ENCODE peak calls at places on chromosomes 16 and 17, in six cellular contexts. J is A549, F is cardiac fibroblast, N is WTC11, T is Calu3, O is upper lobe of right lung. E is an unnamed sample.

GRCh38 chr16:21233521-21234150 is at the start of gene ANKS4B:
- DNase-seq in F (no peak), O (no peak), N (no peak), T (peak), J (peak), E (no peak)

GRCh38 chr17:75778861-75779249 is 5.8 kb upstream of the UNK start:
- DNase-seq in T (peak), J (peak), O (no peak), N (peak), F (no peak), E (no peak)

GRCh38 chr16:2779151-2779920 is 2.3 kb upstream of the ELOB start:
- DNase-seq in N (no peak), F (no peak), T (no peak), J (no peak), O (peak), E (no peak)

GRCh38 chr17:41734949-41735313 is 488 bp upstream of the HAP1 start:
- DNase-seq in N (peak), O (no peak), J (no peak), F (no peak), T (no peak), E (no peak)

GRCh38 chr16:87047221-87048037 is 269.8 kb downstream of the C16orf95 start:
- DNase-seq in F (no peak), O (no peak), T (no peak), N (no peak), J (no peak), E (no peak)

GRCh38 chr16:6153901-6154300 is 1056.3 kb upstream of the EEF2KMT start:
- DNase-seq in N (no peak), O (no peak), J (no peak), F (no peak), T (no peak), E (peak)

GRCh38 chr16:80300876-80301275 is 239.9 kb upstream of the DYNLRB2 start:
- DNase-seq in F (peak), N (no peak), T (no peak), J (no peak), O (no peak), E (peak)

GRCh38 chr17:9470171-9470570 is 105.4 kb downstream of the STX8 start:
- DNase-seq in F (peak), N (no peak), J (no peak), T (no peak), O (no peak), E (no peak)

GRCh38 chr16:66714659-66715307 is 18.2 kb upstream of the CMTM4 start:
- DNase-seq in T (no peak), F (no peak), N (no peak), O (no peak), J (no peak), E (no peak)

GRCh38 chr16:66538910-66539309 is 11.0 kb downstream of the TK2 start:
- DNase-seq in N (no peak), J (no peak), F (no peak), O (no peak), T (no peak), E (no peak)

GRCh38 chr17:75353176-75353575 is 52.3 kb downstream of the GRB2 start:
- DNase-seq in T (no peak), F (no peak), O (no peak), J (no peak), N (no peak), E (no peak)

GRCh38 chr16:88922114-88922825 is 54.7 kb downstream of the CBFA2T3 start:
- DNase-seq in J (peak), T (peak), F (peak), N (peak), O (peak), E (peak)

GRCh38 chr17:36593651-36594316 is 2.1 kb downstream of the DHRS11 start:
- DNase-seq in T (no peak), N (no peak), F (no peak), O (peak), J (no peak), E (no peak)

GRCh38 chr17:29111816-29112499 is 68.2 kb downstream of the MYO18A start:
- DNase-seq in T (peak), F (peak), O (peak), N (peak), J (peak), E (peak)

GRCh38 chr16:84183911-84184310 is 2.9 kb downstream of the TAF1C start:
- DNase-seq in J (peak), T (no peak), F (peak), N (no peak), O (no peak), E (no peak)

GRCh38 chr17:80649672-80650338 is 105.2 kb downstream of the RPTOR start:
- DNase-seq in T (peak), O (no peak), J (peak), N (peak), F (peak), E (peak)

DNA sequence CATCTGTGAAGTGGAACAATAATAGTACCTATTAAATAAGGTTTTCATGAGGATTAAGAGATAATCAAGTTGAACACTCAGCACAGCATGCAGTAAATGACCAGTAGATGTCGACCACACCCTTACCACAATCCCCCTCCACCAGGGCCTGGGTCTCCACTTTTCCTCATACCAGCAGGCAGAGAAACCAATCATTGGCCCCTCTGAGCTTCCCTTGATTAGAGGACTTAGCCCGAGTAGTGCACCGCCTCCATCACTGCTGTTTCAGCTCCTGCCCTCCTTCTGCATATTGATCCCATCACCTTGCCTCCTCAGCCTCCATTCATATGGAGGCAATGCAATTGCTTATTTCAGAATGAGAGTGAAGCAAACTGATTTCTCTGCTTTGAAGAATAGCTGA is 96.5 kb upstream of the CDH11 start:
- DNase-seq in F (no peak), N (no peak), J (no peak), T (no peak), O (no peak), E (no peak)
- TF ChIP-seq CTCF in F (no peak), N (no peak), J (no peak), T (no peak), O (no peak), E (no peak)

GRCh38 chr16:74184839-74185238 is 111.8 kb upstream of the PSMD7 start:
- DNase-seq in O (no peak), J (no peak), T (no peak), F (no peak), N (no peak), E (no peak)
- TF ChIP-seq CTCF in O (no peak), J (no peak), T (no peak), F (no peak), N (no peak), E (no peak)

GRCh38 chr16:55323637-55324490 is at the start of gene IRX6:
- DNase-seq in J (peak), F (no peak), T (no peak), O (peak), N (peak), E (no peak)
- TF ChIP-seq CTCF in J (peak), F (peak), T (no peak), O (peak), N (peak), E (peak)

DNA sequence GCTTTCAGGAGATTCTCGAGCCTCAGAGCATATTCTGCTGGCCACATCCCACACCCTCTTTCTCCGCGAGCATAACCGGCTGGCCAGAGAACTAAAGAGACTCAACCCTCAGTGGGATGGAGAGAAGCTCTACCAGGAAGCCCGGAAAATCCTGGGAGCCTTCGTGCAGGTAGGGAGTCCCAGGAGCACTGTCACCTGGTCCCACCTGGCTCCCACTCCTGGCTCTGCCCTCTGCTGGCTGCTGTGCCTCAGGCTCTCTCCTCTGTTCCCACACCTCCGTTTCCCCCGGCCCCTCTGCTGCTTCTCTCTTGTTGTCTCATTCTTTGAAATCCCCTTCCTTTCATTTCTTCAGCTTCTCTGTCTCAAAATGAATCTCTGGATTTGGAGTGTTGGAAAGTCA is 16.4 kb downstream of the LPO start:
- DNase-seq in F (no peak), T (peak), N (peak), J (no peak), O (no peak), E (no peak)
- TF ChIP-seq CTCF in F (no peak), T (no peak), N (no peak), J (peak), O (peak), E (peak)

DNA sequence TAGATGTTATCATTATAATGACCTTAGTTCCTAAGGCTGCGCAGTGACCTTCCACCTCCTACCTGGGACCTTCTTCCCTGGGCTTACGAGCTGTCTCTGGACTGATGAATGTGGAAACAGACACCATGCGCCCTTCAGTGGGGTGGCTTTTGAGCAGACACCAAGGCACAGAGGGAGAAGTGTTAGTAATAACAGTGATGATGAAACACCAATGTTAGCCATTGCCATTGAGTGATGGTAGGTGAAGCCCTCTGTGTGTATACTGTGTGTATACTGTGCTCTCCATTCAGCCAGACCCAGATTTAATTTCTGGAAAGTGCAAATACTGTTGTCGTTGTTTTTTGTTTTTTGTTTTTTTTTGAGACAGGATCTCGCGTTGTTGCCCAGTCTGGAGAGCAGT is 44.5 kb downstream of the CLEC16A start:
- DNase-seq in T (no peak), O (no peak), F (no peak), J (no peak), N (no peak), E (no peak)
- TF ChIP-seq CTCF in T (no peak), O (no peak), F (no peak), J (no peak), N (peak), E (no peak)

GRCh38 chr17:77741109-77741508 is 217.4 kb upstream of the TNRC6C start:
- DNase-seq in F (no peak), J (peak), T (no peak), O (peak), N (peak), E (no peak)
- TF ChIP-seq CTCF in F (peak), J (peak), T (no peak), O (peak), N (peak), E (peak)

GRCh38 chr17:65093930-65094329 is 37.4 kb upstream of the GNA13 start:
- DNase-seq in J (peak), F (no peak), T (no peak), N (no peak), O (no peak), E (no peak)
- TF ChIP-seq CTCF in J (no peak), F (no peak), T (no peak), N (no peak), O (no peak), E (peak)

GRCh38 chr16:82368041-82368440 is 198.0 kb upstream of the MPHOSPH6 start:
- DNase-seq in F (peak), J (peak), T (peak), N (peak), O (no peak), E (peak)
- TF ChIP-seq CTCF in F (peak), J (no peak), T (no peak), N (no peak), O (peak), E (peak)

GRCh38 chr16:14202697-14203096 is 131.6 kb downstream of the MRTFB start:
- DNase-seq in J (peak), F (peak), T (no peak), N (no peak), O (no peak), E (no peak)
- TF ChIP-seq CTCF in J (no peak), F (peak), T (peak), N (no peak), O (peak), E (peak)

GRCh38 chr17:27600471-27600870 is 30.5 kb upstream of the LGALS9 start:
- DNase-seq in N (no peak), O (no peak), T (no peak), J (no peak), F (no peak), E (no peak)

GRCh38 chr17:27603446-27603820 is 27.6 kb upstream of the LGALS9 start:
- DNase-seq in T (no peak), O (no peak), J (no peak), F (no peak), N (no peak), E (no peak)

GRCh38 chr17:27601069-27601974 is 29.7 kb upstream of the LGALS9 start:
- DNase-seq in N (peak), F (peak), T (peak), O (no peak), J (peak), E (peak)

GRCh38 chr17:27602721-27603445 is 28.1 kb upstream of the LGALS9 start:
- DNase-seq in T (peak), J (peak), N (peak), F (peak), O (peak), E (peak)

GRCh38 chr17:27601975-27602302 is 29.0 kb upstream of the LGALS9 start:
- DNase-seq in T (no peak), N (no peak), F (no peak), J (no peak), O (no peak), E (no peak)
- TF ChIP-seq CTCF in T (no peak), N (no peak), F (no peak), J (no peak), O (no peak), E (no peak)